ENCODE peak calls at places on chromosomes 1 and 21, in nine cellular contexts. O is breast epithelium, E is K562, M is esophagus muscularis mucosa, C is body of pancreas, R is lower leg skin, Q is ovary, A is tibial nerve, B is H54. Y is an unnamed sample.

GRCh38 chr1:101312192-101312591 is 75.4 kb downstream of the S1PR1 start:
- DNase-seq in R (no peak), C (no peak), A (no peak), B (no peak), M (no peak), O (no peak), Q (no peak), E (no peak), Y (no peak)

GRCh38 chr1:183185941-183186490 is at the start of gene LAMC2:
- DNase-seq in M (no peak), R (peak), Q (peak), O (peak), A (no peak), B (peak), E (no peak), C (peak), Y (no peak)

GRCh38 chr1:20896824-20897223 is 109.7 kb upstream of the HP1BP3 start:
- DNase-seq in O (no peak), E (no peak), Q (no peak), M (no peak), C (no peak), A (no peak), R (no peak), B (no peak), Y (no peak)

GRCh38 chr1:198157847-198158765 is 1.3 kb downstream of the NEK7 start:
- DNase-seq in E (no peak), O (no peak), B (no peak), A (no peak), M (no peak), R (no peak), C (no peak), Q (no peak), Y (peak)

GRCh38 chr1:93749894-93750301 is 68.3 kb upstream of the BCAR3 start:
- DNase-seq in C (no peak), R (no peak), Q (no peak), M (no peak), O (no peak), A (no peak), B (no peak), E (no peak), Y (no peak)

GRCh38 chr1:180156631-180157091 is 2.0 kb downstream of the QSOX1 start:
- DNase-seq in C (no peak), B (no peak), E (no peak), M (no peak), O (no peak), R (no peak), A (no peak), Q (no peak), Y (peak)

GRCh38 chr1:115669886-115670285 is 28.1 kb downstream of the VANGL1 start:
- DNase-seq in O (no peak), Q (no peak), E (no peak), B (no peak), C (no peak), A (no peak), R (no peak), M (no peak), Y (no peak)

GRCh38 chr21:38817371-38818335 is 11.9 kb downstream of the ETS2 start:
- DNase-seq in E (no peak), C (no peak), R (no peak), M (no peak), Q (no peak), O (no peak), A (no peak), B (peak), Y (no peak)

GRCh38 chr21:35738342-35738961 is 321.9 kb downstream of the SETD4 start:
- DNase-seq in Q (peak), E (no peak), M (no peak), C (peak), B (peak), A (no peak), O (no peak), R (no peak), Y (no peak)

GRCh38 chr1:240350910-240351331 is 259.2 kb downstream of the FMN2 start:
- DNase-seq in R (no peak), Q (no peak), E (no peak), M (no peak), B (peak), A (no peak), O (no peak), C (no peak), Y (no peak)

GRCh38 chr21:46399129-46399528 is 59.6 kb upstream of the DIP2A start:
- DNase-seq in E (no peak), C (no peak), A (no peak), B (no peak), M (no peak), Q (no peak), O (no peak), R (no peak), Y (no peak)

GRCh38 chr1:221336141-221336540 is 405.7 kb downstream of the DUSP10 start:
- DNase-seq in E (no peak), A (peak), Q (no peak), O (no peak), M (no peak), C (no peak), B (peak), R (no peak), Y (no peak)

GRCh38 chr1:200213921-200214320 is 186.4 kb downstream of the NR5A2 start:
- DNase-seq in B (no peak), A (no peak), R (no peak), O (no peak), Q (no peak), E (no peak), C (no peak), M (no peak), Y (no peak)

GRCh38 chr1:43979528-43980254 is 681 bp downstream of the B4GALT2 start:
- DNase-seq in C (peak), O (no peak), R (no peak), Q (peak), M (no peak), B (peak), A (peak), E (peak), Y (peak)

GRCh38 chr1:1124786-1125642 is 9.1 kb upstream of the C1orf159 start:
- DNase-seq in C (no peak), Q (no peak), E (no peak), M (no peak), A (no peak), O (no peak), B (no peak), R (no peak), Y (no peak)

GRCh38 chr1:3491291-3492246 is 37.1 kb downstream of the ARHGEF16 start:
- DNase-seq in B (no peak), M (no peak), E (peak), O (peak), C (peak), Q (peak), R (peak), A (peak), Y (peak)

GRCh38 chr1:205991237-205991636 is 12.0 kb downstream of the RAB7B start:
- DNase-seq in O (no peak), B (no peak), A (no peak), Q (no peak), C (no peak), E (no peak), M (no peak), R (no peak), Y (no peak)

GRCh38 chr21:46193829-46194373 is 9.6 kb upstream of the SPATC1L start:
- DNase-seq in B (no peak), R (no peak), C (no peak), O (no peak), Q (no peak), A (no peak), M (no peak), E (no peak), Y (no peak)

GRCh38 chr1:45583264-45583665 is 576 bp upstream of the NASP start:
- DNase-seq in M (peak), R (peak), O (peak), C (peak), Q (peak), E (peak), A (peak), B (peak), Y (peak)

GRCh38 chr1:45585110-45585426 is 1.2 kb downstream of the NASP start:
- DNase-seq in E (no peak), M (no peak), Q (no peak), B (no peak), O (no peak), C (no peak), A (no peak), R (no peak), Y (no peak)

GRCh38 chr1:45583666-45584350 is at the start of gene NASP:
- DNase-seq in E (peak), C (peak), Q (peak), O (peak), B (peak), M (peak), R (peak), A (peak), Y (peak)

GRCh38 chr1:45585496-45586075 is 1.7 kb downstream of the NASP start:
- DNase-seq in O (no peak), M (no peak), B (no peak), C (no peak), Q (no peak), E (no peak), R (no peak), A (no peak), Y (peak)

DNA sequence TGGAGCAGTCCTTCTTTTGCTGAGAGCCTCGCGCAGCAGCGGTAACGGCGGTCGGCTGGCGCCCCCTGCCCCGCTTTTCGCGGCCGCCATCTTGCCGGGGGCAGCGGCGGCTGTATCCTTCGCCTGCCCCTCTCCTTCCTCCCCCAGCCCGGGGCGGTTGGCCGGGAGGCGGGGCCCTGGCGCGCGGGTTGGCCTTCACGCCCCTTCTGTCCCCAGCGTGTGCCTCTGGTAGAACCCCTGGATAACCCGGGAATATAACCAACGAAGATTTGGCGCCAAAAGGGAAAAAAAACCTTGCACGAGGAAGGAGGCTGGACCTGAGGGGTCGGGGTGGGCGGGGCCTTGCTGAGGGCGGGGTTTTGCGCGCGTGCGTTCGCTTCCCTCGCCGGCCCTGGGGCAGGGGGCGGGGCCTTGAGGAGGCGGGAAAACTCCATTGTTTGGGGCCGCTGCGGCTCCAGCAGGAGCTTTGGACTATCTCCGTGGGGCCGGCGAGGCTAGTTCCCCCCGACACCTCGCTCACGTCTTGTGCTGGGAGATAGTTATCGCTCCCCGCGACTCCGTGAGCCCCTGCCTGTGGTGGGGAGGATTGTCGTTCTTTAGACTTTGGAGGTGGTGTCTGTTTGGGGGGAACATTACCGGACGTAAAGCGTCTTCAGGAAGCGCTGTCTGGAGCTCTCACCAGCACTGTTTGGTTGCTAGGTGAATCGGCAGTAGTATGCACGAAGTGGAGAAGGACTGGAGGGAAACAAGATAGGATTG is 689 bp downstream of the NASP start:
- DNase-seq in Q (peak), E (peak), O (peak), B (peak), C (peak), M (peak), R (peak), A (peak), Y (peak)
- TF ChIP-seq POLR2A in Q (no peak), E (no peak), O (no peak), B (no peak), C (peak), M (no peak), R (no peak), A (no peak), Y (no peak)

DNA sequence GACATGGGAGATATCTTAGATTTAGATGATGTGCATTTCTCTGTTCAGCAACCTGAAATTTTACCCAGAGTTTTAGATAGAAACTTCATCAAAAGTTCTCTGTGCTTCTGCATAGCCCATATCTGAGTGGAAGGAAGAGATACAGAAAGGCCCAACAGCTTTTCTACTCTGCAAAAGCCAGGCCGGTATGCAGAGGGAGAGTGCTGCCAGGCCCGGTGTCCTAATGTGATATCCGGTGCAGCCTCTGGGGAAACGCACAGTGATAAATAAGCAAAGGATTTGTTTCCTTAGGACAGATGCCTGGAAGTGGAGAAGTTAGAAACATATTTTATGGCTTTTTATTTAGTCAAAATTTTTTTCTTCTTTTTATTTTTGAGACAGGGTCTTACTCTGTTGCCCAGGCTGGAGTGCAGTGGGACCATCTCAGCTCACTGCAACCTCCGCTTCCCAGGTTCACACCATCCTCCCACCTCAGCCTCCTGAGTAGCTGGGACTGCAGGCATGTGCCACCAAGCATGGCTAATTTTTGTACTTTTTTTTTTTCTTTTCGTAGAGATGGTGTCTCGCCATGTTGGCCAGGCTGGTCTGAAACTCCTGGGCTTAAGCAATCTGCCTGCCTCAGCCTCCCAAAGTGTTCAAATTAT is 145.8 kb downstream of the PATJ start:
- DNase-seq in M (no peak), A (peak), R (no peak), E (no peak), B (no peak), O (no peak), C (no peak), Q (no peak), Y (no peak)
- TF ChIP-seq POLR2A in M (no peak), A (no peak), R (no peak), E (no peak), B (no peak), O (no peak), C (no peak), Q (no peak), Y (no peak)

GRCh38 chr1:244353572-244354091 is 98.1 kb downstream of the ADSS2 start:
- DNase-seq in R (peak), E (peak), A (peak), O (no peak), M (no peak), C (no peak), Q (no peak), B (peak), Y (no peak)
- TF ChIP-seq POLR2A in R (no peak), E (peak), A (no peak), O (no peak), M (no peak), C (no peak), Q (no peak), B (no peak), Y (no peak)

DNA sequence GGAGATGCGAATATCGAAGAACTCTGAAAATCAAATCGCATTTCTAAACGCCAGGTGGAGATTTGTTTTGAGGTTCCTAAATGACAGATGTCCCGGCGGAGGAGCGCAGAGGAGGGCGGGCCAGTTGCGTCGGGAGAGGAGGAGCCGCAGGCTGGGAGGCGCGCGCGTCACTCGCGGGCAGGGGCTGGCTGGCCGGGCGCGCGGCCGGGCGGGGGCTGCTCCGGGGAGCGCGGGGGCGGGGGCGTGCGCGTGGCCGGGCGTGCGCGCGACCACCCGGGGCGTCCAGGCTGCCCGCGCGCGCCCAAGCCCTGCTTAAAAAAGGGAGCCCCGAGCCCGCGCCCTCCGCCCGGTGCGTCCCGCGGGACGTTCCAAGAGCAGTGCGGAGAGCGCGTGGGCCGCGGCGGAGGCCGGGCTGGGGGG is 47.3 kb downstream of the H3-3A start:
- DNase-seq in O (peak), A (peak), E (peak), C (peak), M (peak), R (peak), B (peak), Q (peak), Y (peak)
- TF ChIP-seq POLR2A in O (no peak), A (peak), E (no peak), C (no peak), M (no peak), R (no peak), B (peak), Q (peak), Y (no peak)

GRCh38 chr1:217881607-217882332 is 250.6 kb downstream of the SPATA17 start:
- DNase-seq in Q (no peak), E (no peak), C (no peak), O (no peak), R (no peak), A (no peak), B (no peak), M (no peak), Y (no peak)
- TF ChIP-seq POLR2A in Q (no peak), E (no peak), C (no peak), O (no peak), R (no peak), A (no peak), B (no peak), M (no peak), Y (no peak)

Y was measured in erythroblast.